ENCODE peak calls at places on chromosomes 12 and 14, in six cellular contexts. One of them, this sample, is unnamed.

GRCh38 chr14:44960146-44960545 is 1.6 kb downstream of the KLHL28 start:
- DNase-seq in adrenal gland: no peak
- DNase-seq in uterus: no peak
- DNase-seq in CD4-positive, CD25-positive, alpha-beta regulatory T cell: peak
- DNase-seq in HFF-Myc: no peak
- DNase-seq in fibroblast of mammary gland: peak
- DNase-seq in this sample: no peak

GRCh38 chr12:32053881-32054624 is 52.6 kb upstream of the BICD1 start:
- DNase-seq in CD4-positive, CD25-positive, alpha-beta regulatory T cell: peak
- DNase-seq in HFF-Myc: no peak
- DNase-seq in uterus: no peak
- DNase-seq in fibroblast of mammary gland: no peak
- DNase-seq in adrenal gland: no peak
- DNase-seq in this sample: no peak

GRCh38 chr12:65170245-65170881 is 980 bp downstream of the LEMD3 start:
- DNase-seq in adrenal gland: peak
- DNase-seq in HFF-Myc: no peak
- DNase-seq in CD4-positive, CD25-positive, alpha-beta regulatory T cell: peak
- DNase-seq in uterus: peak
- DNase-seq in fibroblast of mammary gland: peak
- DNase-seq in this sample: no peak

GRCh38 chr14:99627510-99628381 is 17.2 kb upstream of the HHIPL1 start:
- DNase-seq in fibroblast of mammary gland: no peak
- DNase-seq in CD4-positive, CD25-positive, alpha-beta regulatory T cell: no peak
- DNase-seq in HFF-Myc: no peak
- DNase-seq in adrenal gland: no peak
- DNase-seq in uterus: no peak
- DNase-seq in this sample: no peak

GRCh38 chr12:94872671-94873367 is 130.7 kb downstream of the NDUFA12 start:
- DNase-seq in fibroblast of mammary gland: no peak
- DNase-seq in CD4-positive, CD25-positive, alpha-beta regulatory T cell: peak
- DNase-seq in uterus: no peak
- DNase-seq in adrenal gland: peak
- DNase-seq in HFF-Myc: no peak
- DNase-seq in this sample: no peak

GRCh38 chr12:5264006-5264405 is 167.9 kb upstream of the NTF3 start:
- DNase-seq in adrenal gland: no peak
- DNase-seq in fibroblast of mammary gland: no peak
- DNase-seq in uterus: no peak
- DNase-seq in CD4-positive, CD25-positive, alpha-beta regulatory T cell: no peak
- DNase-seq in HFF-Myc: no peak
- DNase-seq in this sample: no peak

GRCh38 chr12:6872073-6873048 is 742 bp downstream of the SPSB2 start:
- DNase-seq in adrenal gland: peak
- DNase-seq in uterus: peak
- DNase-seq in HFF-Myc: no peak
- DNase-seq in fibroblast of mammary gland: peak
- DNase-seq in CD4-positive, CD25-positive, alpha-beta regulatory T cell: peak
- DNase-seq in this sample: no peak

GRCh38 chr12:52010692-52011601 is 4.2 kb downstream of the TAMALIN start:
- DNase-seq in fibroblast of mammary gland: no peak
- DNase-seq in HFF-Myc: no peak
- DNase-seq in adrenal gland: no peak
- DNase-seq in CD4-positive, CD25-positive, alpha-beta regulatory T cell: no peak
- DNase-seq in uterus: peak
- DNase-seq in this sample: no peak

GRCh38 chr12:58463050-58463449 is 457.3 kb downstream of the LRIG3 start:
- DNase-seq in HFF-Myc: no peak
- DNase-seq in fibroblast of mammary gland: no peak
- DNase-seq in uterus: no peak
- DNase-seq in adrenal gland: no peak
- DNase-seq in CD4-positive, CD25-positive, alpha-beta regulatory T cell: no peak
- DNase-seq in this sample: no peak

GRCh38 chr12:51415931-51416330 is 8.7 kb upstream of the SLC4A8 start:
- DNase-seq in CD4-positive, CD25-positive, alpha-beta regulatory T cell: no peak
- DNase-seq in HFF-Myc: no peak
- DNase-seq in uterus: no peak
- DNase-seq in fibroblast of mammary gland: no peak
- DNase-seq in adrenal gland: no peak
- DNase-seq in this sample: no peak

GRCh38 chr12:72011374-72011773 is 72.7 kb downstream of the TPH2 start:
- DNase-seq in fibroblast of mammary gland: no peak
- DNase-seq in HFF-Myc: no peak
- DNase-seq in adrenal gland: no peak
- DNase-seq in uterus: no peak
- DNase-seq in CD4-positive, CD25-positive, alpha-beta regulatory T cell: no peak
- DNase-seq in this sample: no peak

GRCh38 chr14:31037709-31038221 is 11.6 kb upstream of the STRN3 start:
- DNase-seq in HFF-Myc: no peak
- DNase-seq in uterus: peak
- DNase-seq in adrenal gland: no peak
- DNase-seq in CD4-positive, CD25-positive, alpha-beta regulatory T cell: no peak
- DNase-seq in fibroblast of mammary gland: no peak
- DNase-seq in this sample: no peak

GRCh38 chr12:29026419-29026818 is 122.7 kb upstream of the FAR2 start:
- DNase-seq in adrenal gland: no peak
- DNase-seq in CD4-positive, CD25-positive, alpha-beta regulatory T cell: no peak
- DNase-seq in HFF-Myc: peak
- DNase-seq in uterus: no peak
- DNase-seq in fibroblast of mammary gland: no peak
- DNase-seq in this sample: no peak

GRCh38 chr12:47612953-47613352 is 92.9 kb downstream of the RPAP3 start:
- DNase-seq in CD4-positive, CD25-positive, alpha-beta regulatory T cell: no peak
- DNase-seq in adrenal gland: no peak
- DNase-seq in uterus: no peak
- DNase-seq in fibroblast of mammary gland: no peak
- DNase-seq in HFF-Myc: no peak
- DNase-seq in this sample: no peak

GRCh38 chr12:77995436-77996167 is 164.9 kb downstream of the NAV3 start:
- DNase-seq in HFF-Myc: no peak
- DNase-seq in fibroblast of mammary gland: peak
- DNase-seq in CD4-positive, CD25-positive, alpha-beta regulatory T cell: no peak
- DNase-seq in uterus: no peak
- DNase-seq in adrenal gland: no peak
- DNase-seq in this sample: peak

GRCh38 chr12:2271961-2272360 is 219.2 kb downstream of the CACNA1C start:
- DNase-seq in adrenal gland: no peak
- DNase-seq in uterus: no peak
- DNase-seq in HFF-Myc: no peak
- DNase-seq in CD4-positive, CD25-positive, alpha-beta regulatory T cell: no peak
- DNase-seq in fibroblast of mammary gland: no peak
- DNase-seq in this sample: no peak

GRCh38 chr12:132602578-132603239 is 7.7 kb downstream of the LRCOL1 start:
- DNase-seq in HFF-Myc: no peak
- DNase-seq in uterus: peak
- DNase-seq in CD4-positive, CD25-positive, alpha-beta regulatory T cell: no peak
- DNase-seq in adrenal gland: no peak
- DNase-seq in fibroblast of mammary gland: no peak
- DNase-seq in this sample: no peak

GRCh38 chr12:55729592-55730446 is 1.0 kb upstream of the CD63 start:
- DNase-seq in CD4-positive, CD25-positive, alpha-beta regulatory T cell: peak
- DNase-seq in fibroblast of mammary gland: peak
- DNase-seq in HFF-Myc: peak
- DNase-seq in uterus: peak
- DNase-seq in adrenal gland: peak
- DNase-seq in this sample: no peak

GRCh38 chr12:3533703-3534386 is 42.8 kb downstream of the PRMT8 start:
- DNase-seq in uterus: no peak
- DNase-seq in adrenal gland: no peak
- DNase-seq in HFF-Myc: no peak
- DNase-seq in fibroblast of mammary gland: no peak
- DNase-seq in CD4-positive, CD25-positive, alpha-beta regulatory T cell: no peak
- DNase-seq in this sample: no peak

GRCh38 chr12:17278946-17279345 is 673.0 kb upstream of the LMO3 start:
- DNase-seq in CD4-positive, CD25-positive, alpha-beta regulatory T cell: no peak
- DNase-seq in uterus: no peak
- DNase-seq in HFF-Myc: no peak
- DNase-seq in adrenal gland: no peak
- DNase-seq in fibroblast of mammary gland: no peak
- DNase-seq in this sample: no peak

GRCh38 chr12:110957159-110957558 is 36.8 kb upstream of the MYL2 start:
- DNase-seq in adrenal gland: no peak
- DNase-seq in uterus: no peak
- DNase-seq in HFF-Myc: no peak
- DNase-seq in fibroblast of mammary gland: no peak
- DNase-seq in CD4-positive, CD25-positive, alpha-beta regulatory T cell: no peak
- DNase-seq in this sample: no peak
- H3K4me3 ChIP-seq in adrenal gland: no peak
- H3K4me3 ChIP-seq in uterus: no peak
- H3K4me3 ChIP-seq in HFF-Myc: no peak
- H3K4me3 ChIP-seq in fibroblast of mammary gland: no peak
- H3K4me3 ChIP-seq in CD4-positive, CD25-positive, alpha-beta regulatory T cell: no peak
- H3K4me3 ChIP-seq in this sample: no peak

DNA sequence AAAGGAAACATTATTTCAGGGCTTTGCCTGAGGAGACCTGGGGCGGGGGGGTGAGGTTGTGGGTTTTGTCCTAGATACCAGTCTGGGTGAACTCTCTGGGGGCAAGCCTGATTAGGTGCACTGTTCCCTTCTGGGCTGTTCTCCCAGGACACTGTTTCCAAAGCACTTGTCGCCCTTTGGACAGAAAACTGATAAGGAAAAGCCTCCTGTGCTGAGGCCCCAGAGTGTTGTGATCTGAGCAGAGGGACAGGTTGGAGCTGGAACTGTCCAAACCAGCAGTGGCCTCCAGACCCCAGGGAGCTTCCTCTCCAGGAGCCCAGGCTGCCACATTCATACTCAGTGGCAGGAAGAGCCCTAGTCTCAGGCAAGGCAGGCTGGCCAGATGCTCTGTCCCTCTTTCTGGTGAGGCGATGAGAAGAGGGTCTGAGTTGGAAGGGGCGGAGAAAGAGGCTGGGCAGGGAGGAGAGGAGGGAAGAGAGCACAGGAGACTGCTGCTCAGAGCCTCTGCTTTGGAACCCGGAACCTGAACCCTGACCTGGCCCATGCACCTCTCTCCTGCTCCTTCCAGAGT is 1.9 kb downstream of the GALNT16 start:
- DNase-seq in uterus: no peak
- DNase-seq in CD4-positive, CD25-positive, alpha-beta regulatory T cell: no peak
- DNase-seq in fibroblast of mammary gland: no peak
- DNase-seq in HFF-Myc: no peak
- DNase-seq in adrenal gland: no peak
- DNase-seq in this sample: no peak
- H3K4me3 ChIP-seq in uterus: no peak
- H3K4me3 ChIP-seq in CD4-positive, CD25-positive, alpha-beta regulatory T cell: no peak
- H3K4me3 ChIP-seq in fibroblast of mammary gland: no peak
- H3K4me3 ChIP-seq in HFF-Myc: no peak
- H3K4me3 ChIP-seq in adrenal gland: no peak
- H3K4me3 ChIP-seq in this sample: no peak

GRCh38 chr12:62347922-62348650 is 87.9 kb downstream of the USP15 start:
- DNase-seq in uterus: no peak
- DNase-seq in CD4-positive, CD25-positive, alpha-beta regulatory T cell: peak
- DNase-seq in adrenal gland: no peak
- DNase-seq in HFF-Myc: no peak
- DNase-seq in fibroblast of mammary gland: peak
- DNase-seq in this sample: peak
- H3K4me3 ChIP-seq in uterus: no peak
- H3K4me3 ChIP-seq in CD4-positive, CD25-positive, alpha-beta regulatory T cell: no peak
- H3K4me3 ChIP-seq in adrenal gland: no peak
- H3K4me3 ChIP-seq in HFF-Myc: no peak
- H3K4me3 ChIP-seq in fibroblast of mammary gland: no peak
- H3K4me3 ChIP-seq in this sample: no peak

DNA sequence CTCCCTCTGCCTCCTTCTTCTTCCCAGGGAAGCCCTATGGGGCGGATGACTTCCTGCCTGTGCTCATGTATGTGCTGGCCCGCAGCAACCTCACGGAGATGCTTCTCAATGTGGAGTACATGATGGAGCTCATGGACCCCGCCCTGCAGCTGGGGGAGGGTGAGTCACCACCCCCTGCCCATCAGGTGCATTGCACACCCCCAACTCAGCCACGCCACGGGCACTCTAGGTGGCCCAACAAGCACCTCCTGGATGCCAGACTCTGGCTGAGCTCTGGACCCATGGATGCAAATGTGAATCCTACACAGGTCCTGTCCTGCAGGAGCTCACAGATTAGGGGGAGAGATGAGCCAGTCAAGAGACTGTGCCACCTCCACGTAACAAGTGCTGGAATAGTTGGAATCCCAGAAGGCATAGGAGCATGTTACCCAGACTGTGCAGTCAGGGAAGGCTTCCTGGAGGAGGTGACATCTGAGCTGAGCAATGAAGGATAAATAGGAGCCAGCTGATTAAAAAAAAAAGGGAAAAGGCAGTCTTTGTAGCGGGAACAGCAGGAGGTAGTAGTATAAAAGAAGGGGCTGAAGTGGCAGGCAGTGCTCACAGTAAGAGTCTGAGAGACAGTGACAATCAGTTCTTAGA is 71.9 kb downstream of the LGMN start:
- DNase-seq in CD4-positive, CD25-positive, alpha-beta regulatory T cell: no peak
- DNase-seq in fibroblast of mammary gland: no peak
- DNase-seq in uterus: no peak
- DNase-seq in adrenal gland: no peak
- DNase-seq in HFF-Myc: no peak
- DNase-seq in this sample: no peak
- H3K4me3 ChIP-seq in CD4-positive, CD25-positive, alpha-beta regulatory T cell: no peak
- H3K4me3 ChIP-seq in fibroblast of mammary gland: no peak
- H3K4me3 ChIP-seq in uterus: no peak
- H3K4me3 ChIP-seq in adrenal gland: no peak
- H3K4me3 ChIP-seq in HFF-Myc: no peak
- H3K4me3 ChIP-seq in this sample: no peak

GRCh38 chr12:116592731-116593130 is 33.5 kb downstream of the MAP1LC3B2 start:
- DNase-seq in fibroblast of mammary gland: peak
- DNase-seq in HFF-Myc: no peak
- DNase-seq in uterus: no peak
- DNase-seq in CD4-positive, CD25-positive, alpha-beta regulatory T cell: no peak
- DNase-seq in adrenal gland: no peak
- DNase-seq in this sample: no peak

GRCh38 chr12:116595672-116596071 is 36.5 kb downstream of the MAP1LC3B2 start:
- DNase-seq in CD4-positive, CD25-positive, alpha-beta regulatory T cell: no peak
- DNase-seq in HFF-Myc: no peak
- DNase-seq in uterus: no peak
- DNase-seq in adrenal gland: no peak
- DNase-seq in fibroblast of mammary gland: no peak
- DNase-seq in this sample: no peak

GRCh38 chr12:116595186-116595585 is 36.0 kb downstream of the MAP1LC3B2 start:
- DNase-seq in uterus: no peak
- DNase-seq in HFF-Myc: no peak
- DNase-seq in CD4-positive, CD25-positive, alpha-beta regulatory T cell: no peak
- DNase-seq in adrenal gland: no peak
- DNase-seq in fibroblast of mammary gland: peak
- DNase-seq in this sample: peak

GRCh38 chr12:116592116-116592637 is 33.0 kb downstream of the MAP1LC3B2 start:
- DNase-seq in CD4-positive, CD25-positive, alpha-beta regulatory T cell: no peak
- DNase-seq in uterus: peak
- DNase-seq in fibroblast of mammary gland: no peak
- DNase-seq in HFF-Myc: no peak
- DNase-seq in adrenal gland: no peak
- DNase-seq in this sample: no peak

GRCh38 chr12:116594325-116595038 is 35.3 kb downstream of the MAP1LC3B2 start:
- DNase-seq in fibroblast of mammary gland: no peak
- DNase-seq in HFF-Myc: no peak
- DNase-seq in uterus: no peak
- DNase-seq in adrenal gland: no peak
- DNase-seq in CD4-positive, CD25-positive, alpha-beta regulatory T cell: peak
- DNase-seq in this sample: no peak
- H3K4me3 ChIP-seq in fibroblast of mammary gland: no peak
- H3K4me3 ChIP-seq in HFF-Myc: no peak
- H3K4me3 ChIP-seq in uterus: no peak
- H3K4me3 ChIP-seq in adrenal gland: no peak
- H3K4me3 ChIP-seq in CD4-positive, CD25-positive, alpha-beta regulatory T cell: no peak
- H3K4me3 ChIP-seq in this sample: no peak

This sample was measured in BJ.